ENCODE peak calls at places on chromosome 9, in six cellular contexts. U is tibial nerve, Y is adrenal gland, J is astrocyte of the cerebellum, A is IMR-90, G is lower leg skin. N is an unnamed sample.

GRCh38 chr9:122845116-122845515 is 16.7 kb upstream of the PDCL start:
- DNase-seq in J (no peak), Y (no peak), U (no peak), A (no peak), G (no peak), N (no peak)

GRCh38 chr9:6243746-6244145 is 28.1 kb downstream of the IL33 start:
- DNase-seq in J (no peak), A (peak; percentile 52), Y (no peak), G (no peak), U (no peak), N (no peak)

GRCh38 chr9:101247297-101247696 is 137.5 kb downstream of the BAAT start:
- DNase-seq in J (no peak), A (no peak), G (no peak), Y (no peak), U (no peak), N (no peak)

GRCh38 chr9:35340046-35340445 is 149.9 kb upstream of the RUSC2 start:
- DNase-seq in U (no peak), G (no peak), Y (no peak), J (peak; percentile 62), A (peak; percentile 25), N (no peak)

GRCh38 chr9:100455470-100455869 is 17.5 kb upstream of the TMEFF1 start:
- DNase-seq in G (no peak), A (peak; percentile 63), U (no peak), J (no peak), Y (no peak), N (no peak)

GRCh38 chr9:112831969-112832368 is 58.7 kb downstream of the SLC46A2 start:
- DNase-seq in J (no peak), Y (no peak), G (no peak), A (no peak), U (no peak), N (no peak)

GRCh38 chr9:33489070-33489469 is 15.3 kb upstream of the NOL6 start:
- DNase-seq in G (no peak), J (peak; percentile 36), U (no peak), Y (no peak), A (peak; percentile 82), N (no peak)

GRCh38 chr9:122140368-122141193 is 19.0 kb downstream of the NDUFA8 start:
- DNase-seq in U (no peak), G (no peak), J (no peak), A (no peak), Y (no peak), N (no peak)

GRCh38 chr9:103152473-103152872 is 157.3 kb downstream of the CYLC2 start:
- DNase-seq in Y (no peak), G (no peak), J (no peak), U (no peak), A (no peak), N (no peak)

GRCh38 chr9:87771251-87772006 is 45.5 kb downstream of the CTSL start:
- DNase-seq in J (no peak), Y (no peak), G (no peak), A (no peak), U (no peak), N (no peak)

GRCh38 chr9:33408087-33408486 is 5.7 kb upstream of the AQP7 start:
- DNase-seq in J (no peak), G (no peak), Y (peak; percentile 34), A (no peak), U (no peak), N (no peak)

GRCh38 chr9:120568816-120569215 is 11.2 kb downstream of the CDK5RAP2 start:
- DNase-seq in G (no peak), A (no peak), J (no peak), Y (no peak), U (no peak), N (no peak)

GRCh38 chr9:21549251-21549765 is 67.2 kb upstream of the IFNE start:
- DNase-seq in J (peak; percentile 98), A (peak; percentile 97), G (no peak), Y (no peak), U (no peak), N (peak; percentile 51)

GRCh38 chr9:5714501-5715401 is 85.8 kb downstream of the RIC1 start:
- DNase-seq in Y (no peak), J (peak; percentile 3), A (peak; percentile 61), G (no peak), U (no peak), N (peak; percentile 13)

GRCh38 chr9:70013598-70014196 is 30.0 kb upstream of the MAMDC2 start:
- DNase-seq in A (peak; percentile 73), U (no peak), J (peak; percentile 69), G (peak; percentile 30), Y (no peak), N (no peak)

GRCh38 chr9:69905291-69905690 is 84.7 kb downstream of the CFAP95 start:
- DNase-seq in J (no peak), Y (no peak), G (no peak), U (no peak), A (peak; percentile 39), N (no peak)

GRCh38 chr9:76297721-76298239 is 96.4 kb downstream of the RFK start:
- DNase-seq in U (peak; percentile 18), J (no peak), Y (no peak), G (peak; percentile 62), A (peak; percentile 33), N (peak; percentile 30)

GRCh38 chr9:33029106-33029788 is 4.2 kb downstream of the DNAJA1 start:
- DNase-seq in J (no peak), G (no peak), U (no peak), A (peak; percentile 75), Y (peak; percentile 64), N (no peak)

DNA sequence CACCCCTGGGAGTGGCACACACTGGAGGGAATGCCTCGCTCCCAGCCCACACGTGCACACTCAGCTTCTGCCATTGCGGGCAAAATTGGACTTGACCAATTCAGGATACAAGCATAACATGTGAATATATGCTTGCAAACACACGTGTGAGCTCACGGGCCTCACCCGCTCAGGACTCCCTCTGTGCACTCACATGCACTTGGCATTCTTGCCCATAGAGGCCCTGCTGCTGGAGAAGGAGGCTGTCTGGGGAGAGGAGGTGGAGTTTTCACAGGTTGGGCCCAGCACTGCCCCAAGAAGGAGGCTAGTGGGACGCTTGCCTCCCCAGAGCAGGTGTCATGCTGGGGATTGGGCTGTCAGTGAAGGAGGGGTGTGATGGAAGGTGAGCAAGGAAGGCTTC is 1.7 kb downstream of the MYMK start:
- DNase-seq in Y (no peak), J (no peak), G (no peak), A (no peak), U (no peak), N (no peak)
- H3K4me3 ChIP-seq in Y (no peak overlapping the region), J (no peak overlapping the region), G (no peak overlapping the region), A (no peak overlapping the region), U (no peak overlapping the region), N (no peak overlapping the region)

GRCh38 chr9:37040508-37041127 is 6.5 kb upstream of the PAX5 start:
- DNase-seq in G (no peak), A (no peak), U (no peak), Y (no peak), J (no peak), N (no peak)
- H3K4me3 ChIP-seq in G (no peak overlapping the region), A (no peak overlapping the region), U (no peak overlapping the region), Y (no peak overlapping the region), J (no peak overlapping the region), N (no peak overlapping the region)

GRCh38 chr9:17906204-17906840 is 327.5 kb downstream of the SH3GL2 start:
- DNase-seq in J (no peak), U (no peak), G (no peak), A (no peak), Y (no peak), N (no peak)
- H3K4me3 ChIP-seq in J (no peak overlapping the region), U (peak overlapping the region; percentile 9), G (no peak overlapping the region), A (no peak overlapping the region), Y (no peak overlapping the region), N (no peak overlapping the region)

GRCh38 chr9:136258299-136258625 is 12.7 kb upstream of the QSOX2 start:
- DNase-seq in G (no peak), J (no peak), U (no peak), Y (no peak), A (no peak), N (no peak)
- H3K4me3 ChIP-seq in G (no peak overlapping the region), J (no peak overlapping the region), U (no peak overlapping the region), Y (no peak overlapping the region), A (no peak overlapping the region), N (no peak overlapping the region)

GRCh38 chr9:126223798-126224531 is 102.7 kb upstream of the MVB12B start:
- DNase-seq in A (no peak), J (no peak), Y (no peak), U (no peak), G (no peak), N (no peak)

GRCh38 chr9:126221480-126221879 is 105.1 kb upstream of the MVB12B start:
- DNase-seq in Y (no peak), U (no peak), G (no peak), J (no peak), A (no peak), N (no peak)

GRCh38 chr9:126219717-126220116 is 106.9 kb upstream of the MVB12B start:
- DNase-seq in J (no peak), Y (no peak), A (no peak), G (no peak), U (no peak), N (no peak)

GRCh38 chr9:126222835-126223431 is 103.7 kb upstream of the MVB12B start:
- DNase-seq in G (no peak), A (no peak), J (no peak), Y (no peak), U (no peak), N (no peak)

GRCh38 chr9:126222363-126222834 is 104.2 kb upstream of the MVB12B start:
- DNase-seq in Y (no peak), G (no peak), J (no peak), A (no peak), U (no peak), N (no peak)
- H3K4me3 ChIP-seq in Y (no peak overlapping the region), G (no peak overlapping the region), J (no peak overlapping the region), A (no peak overlapping the region), U (no peak overlapping the region), N (no peak overlapping the region)

GRCh38 chr9:128094166-128094949 is 26.3 kb downstream of the SLC25A25 start:
- DNase-seq in J (peak; percentile 97), Y (peak; percentile 97), A (peak; percentile 97), G (peak; percentile 96), U (peak; percentile 81), N (peak; percentile 83)
- H3K4me3 ChIP-seq in J (peak overlapping the region; percentile 49), Y (no peak overlapping the region), A (peak overlapping the region; percentile 29), G (no peak overlapping the region), U (no peak overlapping the region), N (no peak overlapping the region)

DNA sequence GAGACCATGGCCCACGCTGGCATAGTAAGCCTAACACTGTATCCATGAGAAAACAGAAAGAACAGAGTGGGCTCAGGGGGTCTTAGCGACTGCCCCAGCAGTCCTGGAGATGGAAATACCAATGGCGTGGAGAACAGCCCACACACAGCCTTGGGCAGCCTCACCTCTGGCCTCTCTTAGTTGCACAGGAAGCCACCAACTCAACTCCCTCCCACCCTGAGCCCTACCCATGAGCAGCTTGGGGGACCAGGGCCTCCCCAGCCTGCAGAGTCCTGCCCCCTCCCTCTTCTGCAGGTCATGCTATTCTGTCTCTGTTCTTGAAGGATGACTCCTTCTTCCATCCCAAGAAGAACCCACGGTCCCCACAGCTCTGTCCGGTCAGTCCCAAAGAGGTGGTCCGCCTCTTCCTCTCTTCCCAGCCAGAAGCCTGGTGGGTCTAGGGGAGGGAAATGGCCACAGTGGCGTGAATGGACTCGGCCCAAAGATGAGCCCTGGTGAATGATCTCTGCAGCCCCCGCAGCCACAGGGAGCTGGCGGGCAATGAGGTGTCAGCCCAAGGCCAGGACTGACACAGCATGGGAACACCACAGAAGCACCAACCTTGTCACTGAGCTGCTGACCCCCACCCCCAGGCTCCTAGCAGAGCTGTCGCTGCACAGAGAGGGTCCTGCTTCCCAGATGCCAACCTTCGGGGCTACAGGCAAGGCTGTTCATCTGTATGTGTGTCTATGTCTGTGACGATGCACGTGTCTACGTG is 131.2 kb downstream of the ROR2 start:
- DNase-seq in U (no peak), A (no peak), J (no peak), G (no peak), Y (no peak), N (no peak)
- H3K4me3 ChIP-seq in U (no peak overlapping the region), A (no peak overlapping the region), J (no peak overlapping the region), G (no peak overlapping the region), Y (no peak overlapping the region), N (no peak overlapping the region)